ENCODE peak calls at places on chromosomes 12 and 14, in ten cellular contexts. One of them, this sample, is unnamed.

GRCh38 chr12:53937099-53937498 is 1.5 kb upstream of the HOXC13 start:
- DNase-seq in HCT116: no peak
- DNase-seq in A172: no peak
- DNase-seq in fibroblast of mammary gland: no peak
- DNase-seq in omental fat pad: no peak
- DNase-seq in foreskin fibroblast: no peak
- DNase-seq in ecto neural progenitor cell: peak; percentile 45
- DNase-seq in occipital lobe: no peak
- DNase-seq in hippocampal formation: no peak
- DNase-seq in 8988T: no peak
- DNase-seq in this sample: no peak

GRCh38 chr14:34693228-34693939 is 21.0 kb downstream of the CFL2 start:
- DNase-seq in HCT116: peak; percentile 37
- DNase-seq in A172: peak; percentile 18
- DNase-seq in fibroblast of mammary gland: no peak
- DNase-seq in omental fat pad: no peak
- DNase-seq in foreskin fibroblast: no peak
- DNase-seq in ecto neural progenitor cell: no peak
- DNase-seq in occipital lobe: no peak
- DNase-seq in hippocampal formation: no peak
- DNase-seq in 8988T: no peak
- DNase-seq in this sample: no peak

GRCh38 chr14:30921305-30921704 is 46.9 kb downstream of the COCH start:
- DNase-seq in HCT116: no peak
- DNase-seq in A172: no peak
- DNase-seq in fibroblast of mammary gland: peak; percentile 16
- DNase-seq in omental fat pad: no peak
- DNase-seq in foreskin fibroblast: peak; percentile 1
- DNase-seq in ecto neural progenitor cell: no peak
- DNase-seq in occipital lobe: no peak
- DNase-seq in hippocampal formation: no peak
- DNase-seq in 8988T: no peak
- DNase-seq in this sample: no peak

GRCh38 chr14:66010695-66011094 is 475.5 kb upstream of the CCDC196 start:
- DNase-seq in HCT116: no peak
- DNase-seq in A172: no peak
- DNase-seq in fibroblast of mammary gland: no peak
- DNase-seq in omental fat pad: no peak
- DNase-seq in foreskin fibroblast: no peak
- DNase-seq in ecto neural progenitor cell: no peak
- DNase-seq in occipital lobe: no peak
- DNase-seq in hippocampal formation: no peak
- DNase-seq in 8988T: no peak
- DNase-seq in this sample: no peak

GRCh38 chr14:103748539-103748867 is 32.9 kb downstream of the ZFYVE21 start:
- DNase-seq in HCT116: no peak
- DNase-seq in A172: no peak
- DNase-seq in fibroblast of mammary gland: no peak
- DNase-seq in omental fat pad: no peak
- DNase-seq in foreskin fibroblast: no peak
- DNase-seq in ecto neural progenitor cell: no peak
- DNase-seq in occipital lobe: no peak
- DNase-seq in hippocampal formation: no peak
- DNase-seq in 8988T: no peak
- DNase-seq in this sample: no peak

GRCh38 chr12:109818900-109819500 is 14.2 kb downstream of the TRPV4 start:
- DNase-seq in HCT116: no peak
- DNase-seq in A172: no peak
- DNase-seq in fibroblast of mammary gland: peak; percentile 26
- DNase-seq in omental fat pad: no peak
- DNase-seq in foreskin fibroblast: peak; percentile 64
- DNase-seq in ecto neural progenitor cell: no peak
- DNase-seq in occipital lobe: no peak
- DNase-seq in hippocampal formation: no peak
- DNase-seq in 8988T: no peak
- DNase-seq in this sample: no peak

GRCh38 chr14:104039214-104039613 is 46.3 kb upstream of the ASPG start:
- DNase-seq in HCT116: no peak
- DNase-seq in A172: no peak
- DNase-seq in fibroblast of mammary gland: no peak
- DNase-seq in omental fat pad: no peak
- DNase-seq in foreskin fibroblast: no peak
- DNase-seq in ecto neural progenitor cell: no peak
- DNase-seq in occipital lobe: no peak
- DNase-seq in hippocampal formation: no peak
- DNase-seq in 8988T: no peak
- DNase-seq in this sample: no peak

GRCh38 chr12:11786638-11787365 is 137.3 kb downstream of the ETV6 start:
- DNase-seq in HCT116: no peak
- DNase-seq in A172: no peak
- DNase-seq in fibroblast of mammary gland: no peak
- DNase-seq in omental fat pad: no peak
- DNase-seq in foreskin fibroblast: no peak
- DNase-seq in ecto neural progenitor cell: no peak
- DNase-seq in occipital lobe: no peak
- DNase-seq in hippocampal formation: no peak
- DNase-seq in 8988T: no peak
- DNase-seq in this sample: no peak

GRCh38 chr12:115947696-115948062 is 329.8 kb downstream of the MED13L start:
- DNase-seq in HCT116: no peak
- DNase-seq in A172: no peak
- DNase-seq in fibroblast of mammary gland: no peak
- DNase-seq in omental fat pad: no peak
- DNase-seq in foreskin fibroblast: no peak
- DNase-seq in ecto neural progenitor cell: no peak
- DNase-seq in occipital lobe: no peak
- DNase-seq in hippocampal formation: no peak
- DNase-seq in 8988T: no peak
- DNase-seq in this sample: no peak

GRCh38 chr12:9742665-9743064 is 9.8 kb upstream of the CLECL1 start:
- DNase-seq in HCT116: no peak
- DNase-seq in A172: no peak
- DNase-seq in fibroblast of mammary gland: no peak
- DNase-seq in omental fat pad: no peak
- DNase-seq in foreskin fibroblast: no peak
- DNase-seq in ecto neural progenitor cell: no peak
- DNase-seq in occipital lobe: no peak
- DNase-seq in hippocampal formation: no peak
- DNase-seq in 8988T: no peak
- DNase-seq in this sample: no peak

GRCh38 chr12:27277846-27278260 is 33.8 kb downstream of the STK38L start:
- DNase-seq in HCT116: peak; percentile 6
- DNase-seq in A172: peak; percentile 70
- DNase-seq in fibroblast of mammary gland: peak; percentile 93
- DNase-seq in omental fat pad: no peak
- DNase-seq in foreskin fibroblast: no peak
- DNase-seq in ecto neural progenitor cell: no peak
- DNase-seq in occipital lobe: no peak
- DNase-seq in hippocampal formation: no peak
- DNase-seq in 8988T: no peak
- DNase-seq in this sample: no peak

GRCh38 chr12:6273209-6273928 is 37.1 kb upstream of the PLEKHG6 start:
- DNase-seq in HCT116: no peak
- DNase-seq in A172: no peak
- DNase-seq in fibroblast of mammary gland: no peak
- DNase-seq in omental fat pad: no peak
- DNase-seq in foreskin fibroblast: no peak
- DNase-seq in ecto neural progenitor cell: no peak
- DNase-seq in occipital lobe: no peak
- DNase-seq in hippocampal formation: no peak
- DNase-seq in 8988T: no peak
- DNase-seq in this sample: no peak

GRCh38 chr14:92759300-92759678 is 10.9 kb upstream of the LGMN start:
- DNase-seq in HCT116: no peak
- DNase-seq in A172: peak; percentile 71
- DNase-seq in fibroblast of mammary gland: peak; percentile 44
- DNase-seq in omental fat pad: no peak
- DNase-seq in foreskin fibroblast: peak; percentile 40
- DNase-seq in ecto neural progenitor cell: no peak
- DNase-seq in occipital lobe: no peak
- DNase-seq in hippocampal formation: no peak
- DNase-seq in 8988T: no peak
- DNase-seq in this sample: no peak

GRCh38 chr12:95634622-95635621 is 83.6 kb upstream of the USP44 start:
- DNase-seq in HCT116: no peak
- DNase-seq in A172: no peak
- DNase-seq in fibroblast of mammary gland: no peak
- DNase-seq in omental fat pad: no peak
- DNase-seq in foreskin fibroblast: peak; percentile 59
- DNase-seq in ecto neural progenitor cell: no peak
- DNase-seq in occipital lobe: no peak
- DNase-seq in hippocampal formation: no peak
- DNase-seq in 8988T: no peak
- DNase-seq in this sample: no peak

GRCh38 chr12:38053655-38054464 is 262.7 kb upstream of the ALG10B start:
- DNase-seq in HCT116: no peak
- DNase-seq in A172: no peak
- DNase-seq in fibroblast of mammary gland: no peak
- DNase-seq in omental fat pad: no peak
- DNase-seq in foreskin fibroblast: no peak
- DNase-seq in ecto neural progenitor cell: no peak
- DNase-seq in occipital lobe: no peak
- DNase-seq in hippocampal formation: no peak
- DNase-seq in 8988T: no peak
- DNase-seq in this sample: no peak

GRCh38 chr12:87849074-87849473 is 180.1 kb downstream of the C12orf50 start:
- DNase-seq in HCT116: no peak
- DNase-seq in A172: no peak
- DNase-seq in fibroblast of mammary gland: no peak
- DNase-seq in omental fat pad: no peak
- DNase-seq in foreskin fibroblast: no peak
- DNase-seq in ecto neural progenitor cell: no peak
- DNase-seq in occipital lobe: no peak
- DNase-seq in hippocampal formation: no peak
- DNase-seq in 8988T: no peak
- DNase-seq in this sample: no peak

GRCh38 chr12:116524964-116525379 is 34.2 kb upstream of the MAP1LC3B2 start:
- DNase-seq in HCT116: no peak
- DNase-seq in A172: peak; percentile 71
- DNase-seq in fibroblast of mammary gland: peak; percentile 70
- DNase-seq in omental fat pad: no peak
- DNase-seq in foreskin fibroblast: no peak
- DNase-seq in ecto neural progenitor cell: no peak
- DNase-seq in occipital lobe: no peak
- DNase-seq in hippocampal formation: no peak
- DNase-seq in 8988T: peak; percentile 32
- DNase-seq in this sample: no peak

GRCh38 chr12:132633901-132634300 is 15.3 kb downstream of the P2RX2 start:
- DNase-seq in HCT116: no peak
- DNase-seq in A172: no peak
- DNase-seq in fibroblast of mammary gland: no peak
- DNase-seq in omental fat pad: no peak
- DNase-seq in foreskin fibroblast: no peak
- DNase-seq in ecto neural progenitor cell: no peak
- DNase-seq in occipital lobe: no peak
- DNase-seq in hippocampal formation: no peak
- DNase-seq in 8988T: no peak
- DNase-seq in this sample: no peak

GRCh38 chr12:124463341-124463861 is 104.0 kb downstream of the NCOR2 start:
- DNase-seq in HCT116: no peak
- DNase-seq in A172: no peak
- DNase-seq in fibroblast of mammary gland: no peak
- DNase-seq in omental fat pad: no peak
- DNase-seq in foreskin fibroblast: no peak
- DNase-seq in ecto neural progenitor cell: peak; percentile 92
- DNase-seq in occipital lobe: peak; percentile 33
- DNase-seq in hippocampal formation: no peak
- DNase-seq in 8988T: no peak
- DNase-seq in this sample: peak; percentile 57

GRCh38 chr12:51156366-51156765 is 16.6 kb downstream of the TFCP2 start:
- DNase-seq in HCT116: no peak
- DNase-seq in A172: no peak
- DNase-seq in fibroblast of mammary gland: no peak
- DNase-seq in omental fat pad: no peak
- DNase-seq in foreskin fibroblast: no peak
- DNase-seq in ecto neural progenitor cell: no peak
- DNase-seq in occipital lobe: no peak
- DNase-seq in hippocampal formation: no peak
- DNase-seq in 8988T: no peak
- DNase-seq in this sample: no peak

GRCh38 chr14:104724981-104725771 is 1.1 kb downstream of the ADSS1 start:
- DNase-seq in HCT116: no peak
- DNase-seq in A172: no peak
- DNase-seq in fibroblast of mammary gland: peak; percentile 28
- DNase-seq in omental fat pad: no peak
- DNase-seq in foreskin fibroblast: peak; percentile 53
- DNase-seq in ecto neural progenitor cell: peak; percentile 73
- DNase-seq in occipital lobe: no peak
- DNase-seq in hippocampal formation: no peak
- DNase-seq in 8988T: no peak
- DNase-seq in this sample: no peak

GRCh38 chr12:13980548-13981295 is 680 bp downstream of the GRIN2B start:
- DNase-seq in HCT116: no peak
- DNase-seq in A172: no peak
- DNase-seq in fibroblast of mammary gland: no peak
- DNase-seq in omental fat pad: no peak
- DNase-seq in foreskin fibroblast: no peak
- DNase-seq in ecto neural progenitor cell: peak; percentile 76
- DNase-seq in occipital lobe: peak; percentile 73
- DNase-seq in hippocampal formation: no peak
- DNase-seq in 8988T: no peak
- DNase-seq in this sample: peak; percentile 69

GRCh38 chr12:90938451-90938850 is 16.5 kb downstream of the CCER1 start:
- DNase-seq in HCT116: no peak
- DNase-seq in A172: peak; percentile 68
- DNase-seq in fibroblast of mammary gland: peak; percentile 74
- DNase-seq in omental fat pad: no peak
- DNase-seq in foreskin fibroblast: peak; percentile 36
- DNase-seq in ecto neural progenitor cell: no peak
- DNase-seq in occipital lobe: no peak
- DNase-seq in hippocampal formation: no peak
- DNase-seq in 8988T: no peak
- DNase-seq in this sample: no peak

GRCh38 chr12:85588221-85588620 is 248.0 kb downstream of the RASSF9 start:
- DNase-seq in HCT116: no peak
- DNase-seq in A172: no peak
- DNase-seq in fibroblast of mammary gland: no peak
- DNase-seq in omental fat pad: no peak
- DNase-seq in foreskin fibroblast: no peak
- DNase-seq in ecto neural progenitor cell: no peak
- DNase-seq in occipital lobe: no peak
- DNase-seq in hippocampal formation: no peak
- DNase-seq in 8988T: no peak
- DNase-seq in this sample: no peak

GRCh38 chr12:114476159-114476558 is 70.2 kb upstream of the TBX5 start:
- DNase-seq in HCT116: peak; percentile 13
- DNase-seq in A172: peak; percentile 32
- DNase-seq in fibroblast of mammary gland: peak; percentile 62
- DNase-seq in omental fat pad: no peak
- DNase-seq in foreskin fibroblast: peak; percentile 27
- DNase-seq in ecto neural progenitor cell: no peak
- DNase-seq in occipital lobe: no peak
- DNase-seq in hippocampal formation: peak; percentile 1
- DNase-seq in 8988T: no peak
- DNase-seq in this sample: no peak

GRCh38 chr12:16913832-16914490 is 308.0 kb upstream of the LMO3 start:
- DNase-seq in HCT116: no peak
- DNase-seq in A172: no peak
- DNase-seq in fibroblast of mammary gland: peak; percentile 9
- DNase-seq in omental fat pad: no peak
- DNase-seq in foreskin fibroblast: no peak
- DNase-seq in ecto neural progenitor cell: no peak
- DNase-seq in occipital lobe: no peak
- DNase-seq in hippocampal formation: no peak
- DNase-seq in 8988T: no peak
- DNase-seq in this sample: no peak

GRCh38 chr12:130982565-130983225 is 29.0 kb downstream of the ADGRD1 start:
- DNase-seq in HCT116: no peak
- DNase-seq in A172: no peak
- DNase-seq in fibroblast of mammary gland: no peak
- DNase-seq in omental fat pad: no peak
- DNase-seq in foreskin fibroblast: no peak
- DNase-seq in ecto neural progenitor cell: no peak
- DNase-seq in occipital lobe: no peak
- DNase-seq in hippocampal formation: no peak
- DNase-seq in 8988T: no peak
- DNase-seq in this sample: no peak

GRCh38 chr12:116759783-116760581 is 21.9 kb downstream of the RNFT2 start:
- DNase-seq in HCT116: peak; percentile 53
- DNase-seq in A172: no peak
- DNase-seq in fibroblast of mammary gland: no peak
- DNase-seq in omental fat pad: no peak
- DNase-seq in foreskin fibroblast: no peak
- DNase-seq in ecto neural progenitor cell: peak; percentile 66
- DNase-seq in occipital lobe: no peak
- DNase-seq in hippocampal formation: no peak
- DNase-seq in 8988T: no peak
- DNase-seq in this sample: no peak